ENCODE peak calls at places on chromosomes 13 and 19, in four cellular contexts. P is AG04450, S is PC-9, V is left ventricle myocardium inferior. F is an unnamed sample.

GRCh38 chr13:77528834-77529500 is 6.5 kb upstream of the SCEL start:
- DNase-seq in S (no peak), P (no peak), V (no peak), F (no peak)

GRCh38 chr19:53907690-53908089 is 1.4 kb upstream of the CACNG7 start:
- DNase-seq in P (no peak), V (no peak), S (no peak), F (no peak)

GRCh38 chr13:49759503-49759902 is 33.0 kb downstream of the KPNA3 start:
- DNase-seq in V (no peak), S (no peak), P (no peak), F (no peak)

GRCh38 chr13:110128546-110128945 is 178.4 kb downstream of the COL4A1 start:
- DNase-seq in P (no peak), V (no peak), S (no peak), F (no peak)

GRCh38 chr13:26819067-26819466 is 58.5 kb upstream of the GPR12 start:
- DNase-seq in P (no peak), S (no peak), V (no peak), F (no peak)

GRCh38 chr19:53868091-53868891 is 608 bp downstream of the MYADM start:
- DNase-seq in V (peak), P (no peak), S (peak), F (no peak)

GRCh38 chr19:6772028-6772865 is at the start of gene VAV1:
- DNase-seq in P (no peak), S (no peak), V (peak), F (no peak)

GRCh38 chr13:86563308-86563707 is 764.1 kb upstream of the SLITRK6 start:
- DNase-seq in P (no peak), S (no peak), V (no peak), F (peak)

GRCh38 chr19:48695743-48696352 is at the start of gene FUT2:
- DNase-seq in S (peak), V (no peak), P (no peak), F (no peak)

GRCh38 chr19:50204811-50205675 is 1.6 kb downstream of the MYH14 start:
- DNase-seq in V (peak), S (peak), P (no peak), F (no peak)

GRCh38 chr13:57739089-57739488 is 107.5 kb downstream of the PCDH17 start:
- DNase-seq in S (no peak), V (no peak), P (no peak), F (no peak)

GRCh38 chr19:6061420-6062130 is 48.7 kb downstream of the RFX2 start:
- DNase-seq in V (no peak), S (no peak), P (no peak), F (no peak)

GRCh38 chr19:34994643-34995471 is 5.3 kb upstream of the GRAMD1A start:
- DNase-seq in P (no peak), V (no peak), S (peak), F (no peak)

GRCh38 chr19:14023404-14024235 is 4.3 kb upstream of the RLN3 start:
- DNase-seq in P (no peak), V (peak), S (peak), F (no peak)

GRCh38 chr13:49248433-49249002 is 793 bp downstream of the CDADC1 start:
- DNase-seq in S (peak), V (no peak), P (no peak), F (no peak)

GRCh38 chr13:20984879-20985278 is 76.5 kb downstream of the LATS2 start:
- DNase-seq in V (no peak), P (peak), S (no peak), F (no peak)

GRCh38 chr19:5130371-5131030 is 161.6 kb downstream of the KDM4B start:
- DNase-seq in S (no peak), V (no peak), P (no peak), F (no peak)

GRCh38 chr13:97125810-97126738 is 96.1 kb upstream of the MBNL2 start:
- DNase-seq in P (no peak), V (peak), S (peak), F (no peak)

GRCh38 chr13:99140831-99141230 is 59.8 kb upstream of the UBAC2 start:
- DNase-seq in S (no peak), V (no peak), P (no peak), F (no peak)

GRCh38 chr13:40452741-40453665 is 213.4 kb downstream of the FOXO1 start:
- DNase-seq in S (peak), V (no peak), P (no peak), F (no peak)

GRCh38 chr13:73317140-73317539 is 258.3 kb downstream of the KLF5 start:
- DNase-seq in V (no peak), P (no peak), S (no peak), F (no peak)

GRCh38 chr19:17107546-17108452 is 32.2 kb downstream of the MYO9B start:
- DNase-seq in P (peak), S (peak), V (peak), F (peak)

GRCh38 chr19:28949535-28949934 is 263.4 kb downstream of the UQCRFS1 start:
- DNase-seq in P (no peak), V (no peak), S (no peak), F (no peak)

GRCh38 chr19:50646074-50646807 is 3.0 kb upstream of the C19orf81 start:
- DNase-seq in S (peak), P (no peak), V (no peak), F (peak)

DNA sequence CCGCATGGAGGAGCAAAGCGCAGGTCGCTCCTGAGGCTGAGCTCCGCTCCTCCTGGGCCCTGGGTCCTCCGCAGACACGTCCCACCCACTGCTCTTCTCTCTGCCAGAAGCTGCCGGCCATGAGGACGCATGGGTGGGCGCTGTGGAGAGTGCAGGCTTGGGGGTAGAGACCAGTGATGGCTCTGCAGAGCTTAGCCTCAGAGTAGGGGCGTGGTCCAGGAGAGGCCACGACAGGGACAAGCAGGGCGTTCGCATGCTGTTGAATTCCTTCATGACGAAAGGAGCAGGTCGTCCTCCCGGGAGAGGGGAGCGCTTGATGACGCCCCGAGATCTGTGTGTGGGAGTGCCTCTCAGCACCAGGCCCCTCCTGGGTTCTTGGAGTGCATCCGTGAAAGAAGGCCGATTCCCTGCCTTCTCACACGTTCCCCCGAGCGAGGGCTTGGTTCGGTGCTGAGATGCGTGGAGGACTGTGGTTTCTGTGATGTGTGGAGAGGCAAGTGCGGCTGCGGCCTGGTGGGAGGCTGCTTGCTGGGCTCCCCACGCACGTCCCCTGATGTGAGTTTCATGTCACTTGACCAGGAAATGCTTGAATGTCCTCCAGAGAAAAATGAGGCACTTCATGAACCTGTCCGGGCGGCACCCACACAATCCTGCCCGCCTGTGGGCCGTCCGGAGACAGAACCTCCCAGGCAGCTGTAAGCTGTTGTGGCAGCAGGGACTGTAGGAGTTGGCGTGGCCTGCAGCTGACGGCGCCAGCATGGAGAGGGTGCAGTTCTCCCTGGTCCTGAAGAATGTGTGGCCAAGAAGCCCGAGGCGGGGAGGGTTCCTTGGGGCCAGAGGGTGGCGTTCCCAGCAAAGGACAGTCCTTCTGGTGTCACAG is 4.5 kb downstream of the SF3A2 start:
- DNase-seq in S (no peak), V (no peak), P (no peak), F (no peak)
- H3K4me3 ChIP-seq in S (no peak), V (peak), P (peak), F (no peak)

GRCh38 chr19:45161715-45162463 is 1.1 kb upstream of the NKPD1 start:
- DNase-seq in V (no peak), P (no peak), S (no peak), F (no peak)
- TF ChIP-seq CTCF in V (peak), P (peak), S (peak), F (peak)

GRCh38 chr13:113184568-113185440 is 23.7 kb downstream of the PCID2 start:
- DNase-seq in P (no peak), V (no peak), S (no peak), F (no peak)
- H3K4me3 ChIP-seq in P (no peak), V (no peak), S (no peak), F (no peak)

GRCh38 chr19:15453091-15453498 is 3.3 kb upstream of the WIZ start:
- DNase-seq in V (no peak), P (no peak), S (no peak), F (no peak)
- TF ChIP-seq CTCF in V (peak), P (peak), S (no peak), F (peak)

GRCh38 chr19:32346901-32347300 is 1.5 kb downstream of the ZNF507 start:
- DNase-seq in V (no peak), P (no peak), S (no peak), F (no peak)
- H3K4me3 ChIP-seq in V (peak), P (peak), S (peak), F (peak)

DNA sequence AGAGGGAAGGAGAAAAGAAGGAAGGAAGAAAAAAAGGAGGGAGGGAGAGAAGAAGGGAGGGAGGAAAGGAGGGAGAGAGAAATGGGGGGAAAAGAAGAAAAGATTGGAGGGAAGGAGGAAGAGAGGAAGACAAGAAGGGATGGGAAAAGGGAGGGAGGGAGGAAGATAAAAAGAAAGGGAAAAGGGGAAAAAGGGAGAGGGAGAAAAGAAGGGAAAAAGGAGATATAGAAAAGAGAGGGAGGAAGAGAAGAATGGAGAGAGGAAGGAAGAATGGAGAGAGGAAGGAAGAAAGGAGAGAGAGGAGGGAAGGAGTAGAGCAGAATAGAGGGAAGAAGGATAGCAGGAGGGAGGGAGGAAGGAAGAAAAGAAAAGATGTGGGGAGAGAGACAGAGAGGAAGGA is 334.6 kb downstream of the TSHZ3 start:
- DNase-seq in S (no peak), V (no peak), P (no peak), F (no peak)
- TF ChIP-seq CTCF in S (no peak), V (no peak), P (no peak), F (no peak)

GRCh38 chr13:70408865-70409264 is 300.6 kb upstream of the KLHL1 start:
- DNase-seq in V (no peak), P (no peak), S (no peak), F (no peak)
- H3K4me3 ChIP-seq in V (no peak), P (no peak), S (no peak), F (no peak)

DNA sequence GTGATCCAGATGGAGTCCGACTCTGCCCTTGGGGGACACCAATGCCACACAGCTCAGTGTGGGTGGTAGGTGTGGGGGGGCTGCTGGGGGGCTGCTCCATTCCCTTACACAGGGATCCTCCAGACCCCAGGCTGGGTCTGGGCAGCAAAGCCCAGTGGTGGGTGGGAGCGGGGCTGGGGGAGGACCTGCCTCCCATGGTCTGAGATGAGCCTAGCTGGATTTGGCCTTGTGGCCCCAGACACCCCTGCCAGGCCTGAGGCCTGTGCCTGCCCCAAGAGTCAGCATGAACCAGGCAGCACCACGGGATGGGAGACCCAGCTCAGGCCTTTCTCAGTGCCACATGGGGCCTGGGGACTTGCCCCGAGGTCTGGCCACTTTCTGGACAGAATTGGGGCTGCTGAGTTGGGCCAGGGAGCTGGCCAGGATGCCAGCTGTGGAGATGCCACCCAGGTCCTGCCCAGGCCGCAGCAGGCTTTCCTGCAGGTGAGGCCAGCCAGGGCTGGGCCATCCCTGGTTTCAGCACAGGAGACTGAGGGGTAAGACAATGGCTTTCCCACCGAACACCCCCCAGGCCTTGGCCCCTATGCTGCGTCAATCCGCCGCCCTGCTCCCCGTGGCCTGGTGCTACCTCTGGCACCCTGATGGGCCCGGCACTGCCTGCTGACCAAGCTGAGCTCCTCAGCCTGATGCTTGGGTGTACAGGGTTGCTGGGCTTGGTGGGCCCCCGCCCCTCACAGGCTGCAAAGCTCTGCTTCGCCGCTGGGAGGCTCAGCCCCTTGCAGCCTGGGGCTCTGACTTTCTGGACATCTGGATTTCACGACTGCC is 24.2 kb downstream of the CEBPG start:
- DNase-seq in V (no peak), P (no peak), S (no peak), F (no peak)
- TF ChIP-seq CTCF in V (peak), P (peak), S (no peak), F (no peak)

GRCh38 chr19:56508282-56508778 is 675 bp downstream of the ZNF471 start:
- DNase-seq in P (no peak), S (no peak), V (no peak), F (no peak)
- H3K4me3 ChIP-seq in P (peak), S (peak), V (peak), F (peak)

GRCh38 chr19:55227241-55228014 is 1.1 kb downstream of the TMEM86B start:
- DNase-seq in S (no peak), P (no peak), V (no peak), F (no peak)

GRCh38 chr19:55225415-55225958 is 3.1 kb downstream of the TMEM86B start:
- DNase-seq in V (no peak), P (no peak), S (no peak), F (no peak)

GRCh38 chr19:55226273-55226672 is 2.3 kb downstream of the TMEM86B start:
- DNase-seq in V (no peak), S (no peak), P (no peak), F (no peak)

GRCh38 chr19:55228015-55228391 is 560 bp downstream of the TMEM86B start:
- DNase-seq in P (no peak), S (no peak), V (peak), F (no peak)

DNA sequence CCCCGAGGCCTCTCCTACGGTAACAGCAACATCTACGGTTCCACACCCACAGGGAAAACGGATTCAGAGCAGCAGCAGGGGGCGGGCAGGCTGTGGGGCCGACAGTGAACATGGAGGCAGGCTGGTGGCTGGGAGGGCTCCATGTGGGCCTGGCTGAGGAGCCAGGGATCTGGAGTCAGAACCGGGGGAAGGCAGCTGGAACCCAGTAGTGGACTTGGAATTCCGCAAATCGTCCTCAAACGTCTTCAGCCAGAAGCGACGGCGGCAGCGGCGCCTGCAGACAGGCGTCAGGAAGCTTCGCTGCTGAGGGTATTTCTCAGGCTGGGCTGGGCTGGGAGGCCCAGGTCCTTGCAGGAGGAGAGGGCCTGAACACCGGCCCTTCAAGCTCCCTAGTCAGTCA is 1.8 kb downstream of the TMEM86B start:
- DNase-seq in P (no peak), S (no peak), V (no peak), F (no peak)
- TF ChIP-seq CTCF in P (no peak), S (no peak), V (no peak), F (no peak)

F was measured in kidney epithelial cell.